ENCODE peak calls at places on chromosome X, in five cellular contexts. T is body of pancreas; I is ovary; G is breast epithelium; M is naive thymus-derived CD4-positive, alpha-beta T cell. S is an unnamed sample.
A peak's percentile ranks its signal among the peaks of the same experiment; 100 is the strongest.

GRCh38 chrX:129779747-129780146 is at the start of gene SASH3:
- DNase-seq in T (no peak), I (no peak), G (no peak), M (peak; percentile 50), S (peak; percentile 40)

GRCh38 chrX:147917700-147918694 is 6.3 kb downstream of the FMR1 start:
- DNase-seq in T (no peak), I (no peak), G (no peak), M (peak; percentile 26), S (no peak)

GRCh38 chrX:31522760-31523159 is 450.9 kb upstream of the FTHL17 start:
- DNase-seq in T (no peak), I (no peak), G (no peak), M (no peak), S (no peak)

GRCh38 chrX:79452879-79453278 is 85.7 kb upstream of the ITM2A start:
- DNase-seq in T (peak; percentile 35), I (no peak), G (no peak), M (no peak), S (no peak)

GRCh38 chrX:16160729-16161128 is 6.6 kb upstream of the MAGEB17 start:
- DNase-seq in T (no peak), I (no peak), G (no peak), M (no peak), S (no peak)

GRCh38 chrX:27890611-27891010 is 82.8 kb downstream of the MAGEB10 start:
- DNase-seq in T (no peak), I (no peak), G (no peak), M (no peak), S (no peak)

GRCh38 chrX:27619975-27620374 is 29.8 kb downstream of the DCAF8L2 start:
- DNase-seq in T (no peak), I (no peak), G (no peak), M (no peak), S (no peak)

GRCh38 chrX:118502121-118502794 is 6.6 kb downstream of the DOCK11 start:
- DNase-seq in T (no peak), I (no peak), G (no peak), M (no peak), S (no peak)

GRCh38 chrX:13131511-13132137 is 87.2 kb upstream of the FAM9C start:
- DNase-seq in T (no peak), I (no peak), G (no peak), M (no peak), S (no peak)

GRCh38 chrX:45850197-45850774 is 649.6 kb upstream of the DIPK2B start:
- DNase-seq in T (no peak), I (no peak), G (no peak), M (peak; percentile 3), S (peak; percentile 5)

GRCh38 chrX:45801554-45801953 is 600.9 kb upstream of the DIPK2B start:
- DNase-seq in T (no peak), I (no peak), G (no peak), M (peak; percentile 9), S (no peak)

GRCh38 chrX:31331928-31332327 is 260.1 kb upstream of the FTHL17 start:
- DNase-seq in T (peak; percentile 12), I (no peak), G (no peak), M (no peak), S (no peak)

GRCh38 chrX:13614154-13614553 is 38.8 kb upstream of the TCEANC start:
- DNase-seq in T (no peak), I (no peak), G (no peak), M (no peak), S (no peak)

GRCh38 chrX:110397904-110398303 is 39.3 kb downstream of the RTL9 start:
- DNase-seq in T (no peak), I (no peak), G (peak; percentile 28), M (no peak), S (no peak)

GRCh38 chrX:24341795-24342194 is 18.6 kb upstream of the SUPT20HL1 start:
- DNase-seq in T (no peak), I (no peak), G (no peak), M (no peak), S (no peak)

GRCh38 chrX:14829643-14830042 is 43.2 kb downstream of the FANCB start:
- DNase-seq in T (no peak), I (no peak), G (no peak), M (no peak), S (no peak)

GRCh38 chrX:66142351-66142750 is 21.7 kb upstream of the HEPH start:
- DNase-seq in T (no peak), I (no peak), G (no peak), M (no peak), S (no peak)

GRCh38 chrX:115560211-115560977 is 580 bp upstream of the PLS3 start:
- DNase-seq in T (peak; percentile 34), I (no peak), G (peak; percentile 59), M (no peak), S (no peak)

GRCh38 chrX:110284159-110284558 is 33.7 kb downstream of the AMMECR1 start:
- DNase-seq in T (no peak), I (no peak), G (no peak), M (no peak), S (no peak)

GRCh38 chrX:115602729-115603389 is 41.9 kb downstream of the PLS3 start:
- DNase-seq in T (no peak), I (no peak), G (no peak), M (no peak), S (no peak)

GRCh38 chrX:153392642-153393321 is 8.4 kb downstream of the PNMA6E start:
- DNase-seq in T (no peak), I (no peak), G (no peak), M (no peak), S (no peak)
- H3K9me3 ChIP-seq in T (no peaks in the 10 kb centered on the region), I (no peaks in the 10 kb centered on the region), G (no peaks in the 10 kb centered on the region), M (no peaks in the 10 kb centered on the region), S (no peaks in the 10 kb centered on the region)

GRCh38 chrX:143095841-143096240 is 70.1 kb downstream of the SPANXN4 start:
- DNase-seq in T (no peak), I (no peak), G (no peak), M (no peak), S (no peak)
- H3K9me3 ChIP-seq in T (no peaks in the 10 kb centered on the region), I (no peaks in the 10 kb centered on the region), G (no peaks in the 10 kb centered on the region), M (no peaks in the 10 kb centered on the region), S (no peaks in the 10 kb centered on the region)

GRCh38 chrX:11397680-11398079 is 104.5 kb downstream of the AMELX start:
- DNase-seq in T (no peak), I (no peak), G (no peak), M (no peak), S (no peak)

GRCh38 chrX:11398785-11399184 is 105.6 kb downstream of the AMELX start:
- DNase-seq in T (no peak), I (no peak), G (no peak), M (no peak), S (no peak)

GRCh38 chrX:11398139-11398538 is 104.9 kb downstream of the AMELX start:
- DNase-seq in T (no peak), I (no peak), G (no peak), M (no peak), S (no peak)

GRCh38 chrX:11395859-11396258 is 102.6 kb downstream of the AMELX start:
- DNase-seq in T (no peak), I (no peak), G (no peak), M (no peak), S (no peak)

DNA sequence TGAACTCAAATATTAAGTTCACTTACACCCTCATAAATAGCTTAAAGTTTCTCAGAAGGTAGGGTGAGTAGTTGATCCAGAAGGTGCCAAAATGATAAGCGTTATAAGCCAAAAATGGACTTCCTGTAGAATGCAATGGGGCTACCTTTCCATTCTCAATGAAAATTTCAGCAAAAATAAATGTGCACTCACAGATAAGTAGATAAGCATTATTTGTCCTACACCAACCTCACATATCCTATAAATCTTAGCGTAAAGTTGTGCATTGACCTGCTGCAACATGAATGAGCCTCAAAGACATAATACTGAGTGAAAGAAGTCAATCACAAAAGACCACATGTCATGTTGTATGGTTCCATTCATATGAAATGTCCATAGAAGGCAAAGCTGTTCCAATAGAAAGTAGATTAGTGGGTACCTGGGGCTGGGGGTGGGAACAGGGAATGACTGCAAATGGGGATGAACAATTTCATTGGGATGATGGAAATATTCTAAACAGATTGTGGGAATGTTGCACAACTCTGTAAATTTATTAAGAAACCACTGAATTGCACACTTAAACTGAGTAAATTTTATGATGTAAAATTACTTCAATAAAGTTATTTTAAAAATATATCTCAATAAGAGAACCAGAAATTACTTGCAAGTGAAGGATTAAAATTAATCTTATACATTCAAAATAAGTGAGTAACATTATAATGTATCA is 100.9 kb downstream of the AMELX start:
- DNase-seq in T (no peak), I (no peak), G (no peak), M (no peak), S (no peak)
- H3K9me3 ChIP-seq in T (no peaks in the 10 kb centered on the region), I (no peaks in the 10 kb centered on the region), G (no peaks in the 10 kb centered on the region), M (no peaks in the 10 kb centered on the region), S (no peaks in the 10 kb centered on the region)

GRCh38 chrX:153557618-153558017 is 40.2 kb downstream of the ATP2B3 start:
- DNase-seq in T (no peak), I (no peak), G (no peak), M (no peak), S (no peak)

GRCh38 chrX:153556767-153557166 is 39.3 kb downstream of the ATP2B3 start:
- DNase-seq in T (no peak), I (no peak), G (no peak), M (no peak), S (no peak)

GRCh38 chrX:153549807-153550206 is 32.4 kb downstream of the ATP2B3 start:
- DNase-seq in T (no peak), I (no peak), G (no peak), M (no peak), S (no peak)

GRCh38 chrX:153551135-153551534 is 33.7 kb downstream of the ATP2B3 start:
- DNase-seq in T (no peak), I (no peak), G (no peak), M (no peak), S (no peak)

DNA sequence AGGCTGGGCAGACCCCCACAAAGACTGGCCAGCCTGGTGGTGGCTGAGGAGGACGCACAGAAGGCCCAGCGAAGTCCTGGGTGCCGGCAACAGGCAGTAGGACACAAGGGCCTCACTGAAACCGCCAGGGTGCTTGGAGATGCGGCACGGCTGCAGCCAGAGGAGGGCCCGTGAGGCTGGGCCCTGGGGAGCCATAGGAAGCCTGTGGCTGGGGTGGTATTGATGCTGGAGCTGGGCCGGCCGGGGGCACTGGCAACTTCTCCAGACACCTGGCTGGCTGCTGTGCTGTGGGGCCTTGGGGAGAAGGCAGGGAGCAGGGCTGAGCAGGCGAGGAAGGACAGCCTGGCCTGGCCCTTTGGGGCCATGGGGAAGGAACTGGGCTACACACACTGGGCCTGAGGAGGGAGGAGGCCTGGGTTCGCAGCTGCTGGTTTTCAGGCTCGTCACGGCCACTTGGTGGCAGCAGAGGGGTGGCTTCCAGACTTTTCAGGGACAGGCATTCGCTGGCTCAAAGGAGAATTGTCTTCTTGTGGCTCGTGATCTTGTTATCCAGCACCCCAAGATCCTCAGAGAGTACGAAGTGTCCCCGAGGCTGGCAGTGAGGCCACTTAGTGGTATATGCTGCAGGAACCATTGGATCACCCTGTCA is 37.2 kb downstream of the ATP2B3 start:
- DNase-seq in T (peak; percentile 65), I (peak; percentile 77), G (peak; percentile 32), M (peak; percentile 29), S (peak; percentile 23)
- H3K9me3 ChIP-seq in T (no peaks in the 10 kb centered on the region), I (no peaks in the 10 kb centered on the region), G (peaks cover 3% of the 10 kb centered on the region), M (no peaks in the 10 kb centered on the region), S (no peaks in the 10 kb centered on the region)

DNA sequence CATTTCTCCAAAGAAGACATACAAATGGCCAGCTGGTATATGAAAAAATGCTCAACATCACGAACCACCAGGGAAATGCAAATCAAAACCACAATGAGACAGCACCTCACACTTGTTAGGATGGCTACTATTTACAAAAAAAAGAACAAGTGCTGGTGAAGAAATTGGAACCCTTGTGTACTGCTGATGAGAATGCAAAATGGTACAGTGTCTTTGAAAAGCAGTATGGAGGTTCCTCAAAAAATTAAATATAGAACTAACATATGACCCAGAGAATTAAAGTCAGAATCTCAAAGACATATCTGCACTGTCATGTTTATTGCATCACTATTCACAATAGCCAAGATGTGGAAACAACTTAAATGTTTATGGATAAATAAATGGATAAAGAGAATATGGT is 20.9 kb downstream of the PAGE4 start:
- DNase-seq in T (no peak), I (no peak), G (no peak), M (no peak), S (no peak)
- H3K9me3 ChIP-seq in T (no peaks in the 10 kb centered on the region), I (no peaks in the 10 kb centered on the region), G (no peaks in the 10 kb centered on the region), M (no peaks in the 10 kb centered on the region), S (no peaks in the 10 kb centered on the region)

S was measured in T-helper 17 cell.